ENCODE peak calls at places on chromosomes 16 and 17, in five cellular contexts. C is sigmoid colon, Q is HCT116, D is left ventricle myocardium inferior, U is left lung. F is an unnamed sample. For H3K9me3, the result is how much of the 10 kb centered on the place peaks cover.

GRCh38 chr16:24543949-24544348 is 4.6 kb downstream of the RBBP6 start:
- DNase-seq in C (no peak), Q (no peak), D (no peak), U (no peak), F (no peak)

GRCh38 chr17:76500074-76500744 is 1.0 kb downstream of the RHBDF2 start:
- DNase-seq in C (no peak), Q (no peak), D (no peak), U (no peak), F (no peak)

GRCh38 chr16:88195021-88195581 is 187.7 kb upstream of the ZNF469 start:
- DNase-seq in C (peak), Q (no peak), D (no peak), U (no peak), F (no peak)

GRCh38 chr17:65446043-65446442 is 115.4 kb downstream of the AXIN2 start:
- DNase-seq in C (no peak), Q (no peak), D (no peak), U (no peak), F (no peak)

GRCh38 chr17:79930786-79931516 is 91.7 kb upstream of the CBX4 start:
- DNase-seq in C (no peak), Q (no peak), D (no peak), U (no peak), F (no peak)

GRCh38 chr17:72666519-72666874 is 426.0 kb downstream of the SLC39A11 start:
- DNase-seq in C (no peak), Q (no peak), D (no peak), U (no peak), F (no peak)

GRCh38 chr17:19386974-19387920 is at the start of gene MFAP4:
- DNase-seq in C (peak), Q (no peak), D (peak), U (peak), F (no peak)

GRCh38 chr17:80187090-80187489 is 17.3 kb downstream of the CARD14 start:
- DNase-seq in C (no peak), Q (no peak), D (no peak), U (no peak), F (no peak)

GRCh38 chr17:76379646-76380376 is 4.6 kb upstream of the SPHK1 start:
- DNase-seq in C (no peak), Q (no peak), D (no peak), U (no peak), F (no peak)

GRCh38 chr17:49204521-49204920 is 5.9 kb downstream of the GNGT2 start:
- DNase-seq in C (no peak), Q (no peak), D (no peak), U (no peak), F (no peak)

GRCh38 chr16:81491522-81492188 is 47.0 kb downstream of the CMIP start:
- DNase-seq in C (no peak), Q (no peak), D (no peak), U (no peak), F (no peak)

GRCh38 chr16:3610698-3611144 is 685 bp downstream of the SLX4 start:
- DNase-seq in C (no peak), Q (no peak), D (no peak), U (no peak), F (no peak)

GRCh38 chr17:75481194-75482059 is 25.0 kb downstream of the TMEM94 start:
- DNase-seq in C (no peak), Q (no peak), D (no peak), U (no peak), F (no peak)

GRCh38 chr17:42363767-42364585 is 24.3 kb downstream of the STAT3 start:
- DNase-seq in C (no peak), Q (no peak), D (no peak), U (no peak), F (no peak)

GRCh38 chr16:20271893-20272292 is 55.4 kb downstream of the GP2 start:
- DNase-seq in C (no peak), Q (no peak), D (no peak), U (no peak), F (no peak)

GRCh38 chr16:27242868-27243590 is 25.5 kb downstream of the NSMCE1 start:
- DNase-seq in C (peak), Q (no peak), D (no peak), U (peak), F (peak)

GRCh38 chr17:11391134-11391533 is 150.1 kb downstream of the SHISA6 start:
- DNase-seq in C (no peak), Q (no peak), D (no peak), U (no peak), F (no peak)

GRCh38 chr17:2337152-2337810 is at the start of gene SGSM2:
- DNase-seq in C (peak), Q (no peak), D (peak), U (peak), F (no peak)

GRCh38 chr16:28292731-28293588 is 635 bp downstream of the SBK1 start:
- DNase-seq in C (no peak), Q (no peak), D (no peak), U (no peak), F (no peak)

GRCh38 chr17:41026668-41027471 is at the start of gene KRTAP1-5:
- DNase-seq in C (no peak), Q (no peak), D (no peak), U (no peak), F (no peak)

GRCh38 chr16:3089717-3090592 is 9.1 kb downstream of the ZSCAN10 start:
- DNase-seq in C (no peak), Q (no peak), D (no peak), U (no peak), F (no peak)

GRCh38 chr17:43905985-43906852 is 1.1 kb downstream of the MPP2 start:
- DNase-seq in C (peak), Q (no peak), D (peak), U (peak), F (peak)

GRCh38 chr17:199195-199604 is 17.8 kb upstream of the DOC2B start:
- DNase-seq in C (peak), Q (no peak), D (no peak), U (no peak), F (no peak)

GRCh38 chr17:74430706-74431567 is 951 bp upstream of the GPRC5C start:
- DNase-seq in C (peak), Q (peak), D (peak), U (peak), F (peak)

GRCh38 chr16:84138824-84139627 is 6.0 kb downstream of the HSDL1 start:
- DNase-seq in C (no peak), Q (peak), D (no peak), U (peak), F (no peak)

DNA sequence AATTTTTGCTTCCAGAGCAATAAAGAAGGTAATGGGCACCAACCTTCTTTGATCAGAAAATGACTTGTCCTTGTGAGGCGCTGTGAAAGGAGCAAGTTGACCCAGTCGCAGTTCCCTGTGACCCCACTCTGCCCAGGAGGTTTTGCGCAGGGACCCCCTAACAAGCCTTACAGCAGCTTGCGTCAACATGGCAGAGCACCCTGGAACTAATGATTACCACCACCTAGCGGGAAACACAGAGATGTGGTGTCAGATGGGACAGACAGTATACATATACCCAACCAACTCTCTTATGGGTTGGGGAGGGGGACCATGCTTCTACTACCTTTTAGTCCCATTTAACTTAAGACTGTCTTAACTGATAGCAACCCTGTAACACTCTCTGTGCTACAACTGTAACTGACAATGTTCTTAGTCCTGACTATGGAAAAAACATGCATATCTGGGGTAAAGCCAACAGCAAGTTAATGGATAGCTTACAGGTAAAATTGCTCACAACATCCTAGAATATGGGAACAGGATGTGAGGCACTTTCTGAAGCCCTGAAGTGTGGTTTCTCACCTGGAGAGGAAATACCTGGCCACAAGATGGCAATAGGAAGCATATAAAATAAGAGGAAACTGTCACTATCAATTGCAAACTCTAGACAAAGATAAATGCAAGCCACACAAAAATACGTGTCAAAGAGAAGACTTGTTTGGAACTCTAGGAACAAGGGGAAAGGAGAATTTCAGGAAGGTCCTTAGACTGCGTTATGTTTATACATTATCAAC is 3.0 kb downstream of the KARS1 start:
- DNase-seq in C (no peak), Q (no peak), D (no peak), U (no peak), F (no peak)
- TF ChIP-seq CTCF in C (no peak), Q (peak), D (no peak), U (no peak), F (no peak)

DNA sequence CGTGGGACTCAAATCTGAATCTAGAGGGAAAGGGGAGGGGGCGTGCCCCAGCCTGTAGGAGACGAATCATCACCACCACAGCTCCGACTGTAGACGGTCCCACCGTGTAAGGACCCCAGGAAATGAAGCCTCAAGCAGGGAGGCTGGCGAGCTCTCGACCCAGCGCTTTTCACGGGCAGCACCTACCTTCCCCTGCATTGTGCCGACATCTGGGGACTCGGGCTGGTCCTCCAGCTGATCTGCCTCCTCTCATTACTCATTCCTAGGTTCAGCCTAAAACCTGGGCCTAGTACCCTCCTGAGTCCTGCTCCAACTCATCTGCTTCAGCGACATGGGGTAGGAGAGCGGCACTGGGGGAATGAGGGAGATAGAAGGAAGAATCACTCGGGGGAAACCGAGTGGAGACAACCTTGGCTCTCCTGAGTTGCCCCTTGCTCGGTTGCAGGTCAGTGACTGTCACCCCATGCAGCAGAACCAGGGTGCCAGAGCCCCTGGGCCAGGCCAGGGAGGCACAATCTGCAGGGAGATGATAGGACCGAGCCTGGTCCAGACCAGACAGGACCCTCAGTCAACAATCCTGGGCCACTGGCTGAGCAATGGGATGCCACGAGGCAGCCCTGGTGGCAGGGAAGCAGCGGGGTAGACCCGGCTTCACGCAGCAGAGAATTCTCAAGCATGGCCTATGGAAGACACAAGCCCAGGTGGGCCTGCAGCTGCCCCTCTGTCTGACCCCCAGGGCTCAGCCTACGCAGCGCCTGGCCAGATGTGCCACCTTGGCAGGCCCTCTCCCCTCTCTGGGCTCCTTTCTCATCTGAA is 833 bp upstream of the BCAR1 start:
- DNase-seq in C (peak), Q (no peak), D (peak), U (no peak), F (no peak)
- H3K27ac ChIP-seq in C (peak), Q (peak), D (peak), U (peak), F (peak)

GRCh38 chr16:70809392-70810060 is 8.6 kb upstream of the VAC14 start:
- DNase-seq in C (no peak), Q (no peak), D (no peak), U (no peak), F (no peak)

GRCh38 chr16:70804729-70805169 is 3.8 kb upstream of the VAC14 start:
- DNase-seq in C (no peak), Q (no peak), D (no peak), U (no peak), F (no peak)

GRCh38 chr16:70805787-70806186 is 4.8 kb upstream of the VAC14 start:
- DNase-seq in C (no peak), Q (no peak), D (no peak), U (no peak), F (no peak)

GRCh38 chr16:70805380-70805779 is 4.4 kb upstream of the VAC14 start:
- DNase-seq in C (no peak), Q (no peak), D (no peak), U (no peak), F (no peak)

DNA sequence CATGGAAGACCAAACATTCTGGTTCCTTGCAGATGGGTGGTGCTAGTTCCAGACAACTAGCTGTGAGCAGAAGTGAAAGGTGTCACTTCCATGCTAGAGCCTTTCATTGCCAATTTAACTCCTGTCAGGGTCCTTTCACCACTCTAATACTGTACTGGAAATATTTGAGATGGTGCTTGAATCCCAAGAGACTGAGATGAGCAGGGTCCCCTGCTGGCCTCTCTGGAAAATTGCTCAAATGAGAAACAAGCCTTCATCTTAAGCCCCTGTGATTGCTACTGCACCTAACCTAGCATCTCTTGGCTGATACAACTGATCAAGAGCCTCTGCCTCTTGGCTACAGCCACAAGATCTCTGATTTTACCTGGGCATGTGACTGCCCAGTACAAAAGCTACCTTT is 7.4 kb upstream of the VAC14 start:
- DNase-seq in C (no peak), Q (no peak), D (no peak), U (no peak), F (no peak)
- H3K9me3 ChIP-seq in C (under half), Q (under half), D (under half), U (under half), F (under half)

DNA sequence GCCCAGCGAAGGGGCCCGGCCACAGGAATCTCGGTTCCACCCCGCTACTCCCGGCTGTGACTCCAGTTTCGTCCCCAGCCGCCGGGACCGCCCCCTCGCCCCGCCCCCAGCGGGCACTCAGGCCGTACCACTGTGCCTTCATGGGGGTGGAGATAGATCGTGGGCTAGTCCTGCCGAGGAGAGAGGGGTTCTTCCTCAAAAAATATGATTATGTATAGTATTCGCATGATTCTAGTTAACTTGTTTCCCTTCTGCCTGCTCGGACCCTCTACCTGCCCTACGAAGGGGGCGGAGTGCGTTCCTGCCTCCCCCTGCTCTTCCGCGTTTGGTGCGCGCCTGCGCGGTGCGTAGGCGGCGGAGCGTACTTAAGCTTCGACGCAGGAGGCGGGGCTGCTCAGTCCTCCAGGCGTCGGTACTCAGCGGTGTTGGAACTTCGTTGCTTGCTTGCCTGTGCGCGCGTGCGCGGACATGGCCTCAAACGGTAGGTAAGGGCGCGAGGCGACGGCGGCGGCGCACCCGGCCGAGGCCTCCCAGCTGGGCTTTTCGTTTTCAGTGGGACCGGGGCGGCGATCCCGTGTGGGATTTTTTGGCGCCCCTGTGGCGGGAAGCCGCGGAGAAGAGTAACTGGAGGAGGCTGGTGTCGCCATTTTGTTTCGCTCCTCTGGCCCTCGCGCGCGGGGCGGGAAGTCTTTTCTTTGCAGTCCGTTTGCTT is at the start of gene FUS:
- DNase-seq in C (peak), Q (peak), D (peak), U (peak), F (peak)
- TF ChIP-seq CTCF in C (no peak), Q (no peak), D (no peak), U (no peak), F (no peak)

GRCh38 chr17:8100763-8101162 is 13.2 kb upstream of the ALOX12B start:
- DNase-seq in C (no peak), Q (no peak), D (no peak), U (no peak), F (no peak)

GRCh38 chr17:8100149-8100548 is 12.6 kb upstream of the ALOX12B start:
- DNase-seq in C (no peak), Q (no peak), D (no peak), U (no peak), F (no peak)

GRCh38 chr17:8091033-8091687 is 3.6 kb upstream of the ALOX12B start:
- DNase-seq in C (no peak), Q (no peak), D (no peak), U (no peak), F (no peak)

GRCh38 chr17:8096541-8096940 is 9.0 kb upstream of the ALOX12B start:
- DNase-seq in C (no peak), Q (no peak), D (no peak), U (no peak), F (no peak)

GRCh38 chr17:8095361-8095760 is 7.8 kb upstream of the ALOX12B start:
- DNase-seq in C (no peak), Q (no peak), D (no peak), U (no peak), F (no peak)
- H3K27ac ChIP-seq in C (no peak), Q (no peak), D (no peak), U (no peak), F (no peak)

GRCh38 chr17:21677126-21677910 is 15.0 kb upstream of the KCNJ18 start:
- DNase-seq in C (peak), Q (no peak), D (no peak), U (no peak), F (no peak)
- H3K9me3 ChIP-seq in C (under half), Q (under half), D (under half), U (under half), F (under half)

DNA sequence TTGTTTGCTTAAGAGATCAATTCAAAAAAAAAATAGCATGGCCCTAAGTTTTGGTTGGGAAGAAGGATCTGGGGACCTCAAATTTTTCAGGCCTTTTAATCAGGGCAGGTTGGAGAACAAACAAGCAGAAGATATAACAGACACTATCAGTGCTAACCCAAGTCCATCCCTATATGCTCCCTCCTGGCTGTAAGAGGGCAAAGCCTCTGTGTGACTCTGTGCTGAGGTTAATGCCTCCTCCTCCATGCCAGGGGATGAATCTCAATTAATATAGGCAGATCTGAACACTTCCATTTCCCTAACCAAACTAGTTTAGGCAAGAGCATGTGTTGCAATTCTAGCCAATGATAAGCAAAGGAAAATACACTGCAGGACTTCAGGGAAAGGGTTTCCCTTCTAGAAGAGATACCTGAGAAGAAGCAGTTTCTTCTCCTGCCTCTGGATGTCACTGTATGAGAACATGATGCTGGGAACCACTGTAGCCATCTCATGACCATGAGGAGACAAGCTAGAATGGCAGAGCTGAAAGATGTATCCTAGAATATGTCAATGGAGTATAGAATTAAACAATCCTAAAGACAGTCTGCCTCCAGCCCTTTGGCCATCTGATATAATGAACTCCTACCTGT is 76.0 kb downstream of the CHD9NB start:
- DNase-seq in C (no peak), Q (peak), D (no peak), U (no peak), F (no peak)
- TF ChIP-seq CTCF in C (peak), Q (peak), D (peak), U (peak), F (no peak)

GRCh38 chr17:32460054-32460453 is 15.7 kb downstream of the PSMD11 start:
- DNase-seq in C (no peak), Q (no peak), D (no peak), U (no peak), F (no peak)
- H3K27ac ChIP-seq in C (no peak), Q (no peak), D (no peak), U (no peak), F (no peak)

DNA sequence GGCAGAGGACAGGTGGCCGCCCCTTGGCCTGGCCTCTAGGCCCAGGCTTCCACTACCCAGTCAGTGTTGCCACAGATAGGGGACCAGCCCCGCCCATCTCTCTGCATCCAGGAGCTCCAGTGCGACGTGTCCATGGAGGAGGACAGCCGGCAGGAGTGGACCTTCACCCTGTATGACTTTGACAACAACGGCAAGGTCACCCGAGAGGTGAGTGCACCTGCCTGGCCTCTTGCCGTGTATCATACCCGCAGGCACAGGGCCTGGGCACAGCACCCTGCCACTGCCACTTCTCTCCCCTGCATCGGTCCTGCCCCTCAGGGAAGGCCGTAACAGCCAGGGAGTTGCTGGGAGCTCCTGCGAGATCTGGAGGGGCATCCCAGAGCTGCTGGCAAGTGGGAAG is 55.7 kb downstream of the SNX20 start:
- DNase-seq in C (no peak), Q (no peak), D (no peak), U (no peak), F (no peak)
- H3K9me3 ChIP-seq in C (under half), Q (under half), D (under half), U (under half), F (under half)

GRCh38 chr17:21286066-21286770 is 1.7 kb downstream of the MAP2K3 start:
- DNase-seq in C (peak), Q (peak), D (peak), U (peak), F (peak)
- TF ChIP-seq CTCF in C (no peak), Q (no peak), D (no peak), U (no peak), F (no peak)

F was measured in thoracic aorta.